ENCODE peak calls at places on chromosomes 7 and 10, in eight cellular contexts. S is stimulated activated CD4-positive, alpha-beta T cell treated with anti-CD3 and anti-CD28 coated beads, Interleukin-1b, Interleukin-23, amount 100 ng/mL, for 4 hours; V is nephron progenitor cell; Q is stimulated activated CD8-positive, alpha-beta memory T cell treated with anti-CD3 and anti-CD28 coated beads, Interleukin-2, amount 100 ng/mL, for 48 hours; C is occipital lobe; A is HL-60; Z is uterus; J is activated effector memory CD4-positive, alpha-beta T cell treated with Interleukin-2 at 50 U/mL for 16 hours. G is an unnamed sample.

GRCh38 chr10:36383349-36383748 is 741.3 kb upstream of the FZD8 start:
- DNase-seq in S (no peak), V (no peak), Q (no peak), C (no peak), A (no peak), Z (no peak), J (no peak), G (no peak)

GRCh38 chr7:123208793-123209192 is 9.0 kb upstream of the SLC13A1 start:
- DNase-seq in S (no peak), V (no peak), Q (no peak), C (no peak), A (no peak), Z (no peak), J (no peak), G (no peak)

GRCh38 chr7:131556912-131557457 is 557 bp upstream of the PODXL start:
- DNase-seq in S (no peak), V (no peak), Q (no peak), C (no peak), A (no peak), Z (no peak), J (peak), G (no peak)

GRCh38 chr7:134435161-134435920 is 23.6 kb downstream of the AKR1B1 start:
- DNase-seq in S (no peak), V (no peak), Q (no peak), C (no peak), A (no peak), Z (no peak), J (no peak), G (no peak)

GRCh38 chr7:131000389-131000788 is 266.4 kb upstream of the KLF14 start:
- DNase-seq in S (no peak), V (no peak), Q (no peak), C (no peak), A (no peak), Z (no peak), J (no peak), G (no peak)

GRCh38 chr10:72637398-72637857 is 11.5 kb upstream of the MICU1 start:
- DNase-seq in S (no peak), V (no peak), Q (no peak), C (no peak), A (peak), Z (no peak), J (no peak), G (no peak)

GRCh38 chr7:23264916-23265458 is 18.4 kb downstream of the GPNMB start:
- DNase-seq in S (no peak), V (no peak), Q (no peak), C (no peak), A (no peak), Z (no peak), J (no peak), G (no peak)

GRCh38 chr10:109245821-109246220 is 677.5 kb downstream of the XPNPEP1 start:
- DNase-seq in S (no peak), V (no peak), Q (no peak), C (no peak), A (no peak), Z (no peak), J (no peak), G (no peak)

GRCh38 chr7:128860158-128861073 is 2.2 kb upstream of the ATP6V1F start:
- DNase-seq in S (no peak), V (no peak), Q (no peak), C (no peak), A (peak), Z (no peak), J (no peak), G (no peak)

GRCh38 chr10:12417341-12417740 is 68.0 kb downstream of the CAMK1D start:
- DNase-seq in S (no peak), V (no peak), Q (no peak), C (no peak), A (no peak), Z (no peak), J (no peak), G (no peak)

GRCh38 chr10:46518028-46518725 is 38.3 kb downstream of the GPRIN2 start:
- DNase-seq in S (no peak), V (no peak), Q (no peak), C (no peak), A (no peak), Z (no peak), J (peak), G (no peak)

GRCh38 chr10:91251430-91252056 is 31.1 kb downstream of the PCGF5 start:
- DNase-seq in S (peak), V (peak), Q (no peak), C (peak), A (peak), Z (peak), J (peak), G (peak)

GRCh38 chr7:155796381-155797261 is 15.6 kb downstream of the SHH start:
- DNase-seq in S (peak), V (peak), Q (peak), C (no peak), A (peak), Z (peak), J (peak), G (no peak)

GRCh38 chr7:10429516-10429915 is 544.2 kb upstream of the PHF14 start:
- DNase-seq in S (no peak), V (no peak), Q (no peak), C (no peak), A (no peak), Z (no peak), J (no peak), G (no peak)

GRCh38 chr7:137996386-137996851 is 5.5 kb downstream of the CREB3L2 start:
- DNase-seq in S (no peak), V (no peak), Q (no peak), C (no peak), A (peak), Z (no peak), J (no peak), G (no peak)

GRCh38 chr7:86846494-86847190 is 202.9 kb downstream of the GRM3 start:
- DNase-seq in S (no peak), V (no peak), Q (no peak), C (no peak), A (no peak), Z (no peak), J (no peak), G (no peak)

GRCh38 chr7:41007351-41007751 is 695.5 kb downstream of the INHBA start:
- DNase-seq in S (no peak), V (no peak), Q (no peak), C (no peak), A (no peak), Z (no peak), J (no peak), G (no peak)

GRCh38 chr10:127433951-127434350 is 115.2 kb upstream of the NPS start:
- DNase-seq in S (no peak), V (no peak), Q (no peak), C (no peak), A (no peak), Z (no peak), J (no peak), G (no peak)

GRCh38 chr7:148975896-148976295 is 52.4 kb downstream of the PDIA4 start:
- DNase-seq in S (no peak), V (no peak), Q (no peak), C (no peak), A (no peak), Z (no peak), J (no peak), G (no peak)

GRCh38 chr7:141076377-141076776 is 2.5 kb downstream of the TMEM178B start:
- DNase-seq in S (no peak), V (peak), Q (no peak), C (no peak), A (no peak), Z (no peak), J (no peak), G (peak)

GRCh38 chr7:92988051-92988450 is 129.7 kb downstream of the SAMD9 start:
- DNase-seq in S (no peak), V (no peak), Q (no peak), C (no peak), A (no peak), Z (no peak), J (no peak), G (no peak)

GRCh38 chr10:21452203-21452602 is 73.3 kb downstream of the SKIDA1 start:
- DNase-seq in S (no peak), V (no peak), Q (no peak), C (no peak), A (no peak), Z (no peak), J (no peak), G (no peak)

GRCh38 chr7:104664648-104665047 is 336.2 kb downstream of the LHFPL3 start:
- DNase-seq in S (no peak), V (no peak), Q (no peak), C (no peak), A (no peak), Z (no peak), J (no peak), G (no peak)

GRCh38 chr7:100603697-100604077 is 1.5 kb downstream of the PCOLCE start:
- DNase-seq in S (no peak), V (peak), Q (no peak), C (no peak), A (no peak), Z (no peak), J (no peak), G (no peak)

G was measured in hypothalamus.